ENCODE peak calls at places on chromosomes 6 and 20, in nine cellular contexts. F, V, Z, O, N, G, I, R and J are unnamed samples.

GRCh38 chr6:42404494-42404893 is 47.2 kb downstream of the TRERF1 start:
- DNase-seq in F (peak; percentile 82), V (no peak), Z (no peak), O (peak; percentile 49), N (peak; percentile 25), G (no peak), I (no peak), R (no peak), J (peak; percentile 63)

GRCh38 chr6:94052754-94053153 is 633.4 kb upstream of the EPHA7 start:
- DNase-seq in F (peak; percentile 5), V (no peak), Z (no peak), O (no peak), N (no peak), G (no peak), I (no peak), R (no peak), J (no peak)

GRCh38 chr20:55881204-55881603 is 124.1 kb downstream of the CBLN4 start:
- DNase-seq in F (no peak), V (no peak), Z (no peak), O (no peak), N (no peak), G (no peak), I (no peak), R (no peak), J (no peak)

GRCh38 chr6:43803055-43803782 is 33.2 kb downstream of the VEGFA start:
- DNase-seq in F (peak; percentile 65), V (no peak), Z (no peak), O (no peak), N (no peak), G (no peak), I (no peak), R (no peak), J (no peak)

GRCh38 chr20:1281279-1282057 is 15.4 kb downstream of the SNPH start:
- DNase-seq in F (no peak), V (no peak), Z (no peak), O (no peak), N (no peak), G (no peak), I (no peak), R (no peak), J (no peak)

GRCh38 chr6:5566718-5567117 is 305.4 kb downstream of the FARS2 start:
- DNase-seq in F (no peak), V (no peak), Z (no peak), O (no peak), N (no peak), G (no peak), I (no peak), R (no peak), J (no peak)

GRCh38 chr6:23535071-23535470 is 590.9 kb upstream of the NRSN1 start:
- DNase-seq in F (no peak), V (no peak), Z (no peak), O (no peak), N (no peak), G (no peak), I (no peak), R (no peak), J (no peak)

GRCh38 chr6:129842881-129843409 is 18.2 kb downstream of the TMEM244 start:
- DNase-seq in F (no peak), V (no peak), Z (no peak), O (no peak), N (no peak), G (no peak), I (no peak), R (no peak), J (no peak)

GRCh38 chr6:111894272-111894671 is 21.0 kb upstream of the FYN start:
- DNase-seq in F (peak; percentile 54), V (no peak), Z (no peak), O (no peak), N (no peak), G (no peak), I (no peak), R (peak; percentile 49), J (no peak)

GRCh38 chr20:2521369-2522305 is 12.9 kb upstream of the ZNF343 start:
- DNase-seq in F (peak; percentile 53), V (no peak), Z (peak; percentile 23), O (no peak), N (peak; percentile 67), G (peak; percentile 37), I (peak; percentile 67), R (peak; percentile 71), J (peak; percentile 23)